ENCODE peak calls at places on chromosomes 1 and 21, in nine cellular contexts. U is effector memory CD4-positive, alpha-beta T cell; G is PC-9; M is body of pancreas; X is pancreas; E is HAP-1; L is adrenal gland; R is colonic mucosa; Y is ovary. N is an unnamed sample. For H3K4me1, the result is how much of the 10 kb centered on the place peaks cover.

GRCh38 chr1:170239445-170239844 is 93.7 kb downstream of the NTMT2 start:
- DNase-seq in X (no peak), U (no peak), G (no peak), Y (no peak), R (no peak), E (no peak), L (no peak), M (no peak), N (no peak)

GRCh38 chr1:14961661-14962267 is 191.8 kb upstream of the TMEM51 start:
- DNase-seq in Y (no peak), G (no peak), E (no peak), M (no peak), X (peak), U (no peak), R (no peak), L (no peak), N (no peak)

GRCh38 chr1:100347009-100347966 is 5.0 kb upstream of the CDC14A start:
- DNase-seq in X (no peak), R (no peak), Y (no peak), L (no peak), U (no peak), M (no peak), E (no peak), G (peak), N (no peak)

GRCh38 chr1:209542585-209542984 is 40.9 kb upstream of the CAMK1G start:
- DNase-seq in X (no peak), M (no peak), G (peak), R (no peak), Y (no peak), E (no peak), U (no peak), L (no peak), N (no peak)

GRCh38 chr1:86972262-86972661 is 57.8 kb downstream of the HS2ST1 start:
- DNase-seq in M (no peak), E (no peak), L (no peak), U (no peak), R (no peak), X (no peak), Y (peak), G (no peak), N (no peak)

GRCh38 chr1:156615946-156616345 is 3.3 kb upstream of the HAPLN2 start:
- DNase-seq in E (no peak), Y (no peak), G (no peak), R (no peak), L (no peak), X (no peak), U (no peak), M (no peak), N (no peak)

GRCh38 chr1:70091811-70092210 is 113.6 kb downstream of the LRRC40 start:
- DNase-seq in E (peak), L (no peak), X (no peak), M (no peak), G (no peak), R (no peak), U (no peak), Y (no peak), N (no peak)

GRCh38 chr1:201426395-201427310 is 5.1 kb upstream of the TNNI1 start:
- DNase-seq in M (no peak), Y (no peak), U (no peak), X (no peak), R (no peak), E (no peak), G (no peak), L (no peak), N (no peak)

GRCh38 chr1:115976062-115976899 is at the start of gene SLC22A15:
- DNase-seq in E (peak), X (peak), M (peak), L (peak), R (peak), U (no peak), G (peak), Y (peak), N (peak)

GRCh38 chr21:45791562-45792418 is 148.3 kb downstream of the PCBP3 start:
- DNase-seq in E (no peak), R (no peak), Y (no peak), U (no peak), X (no peak), L (no peak), G (no peak), M (no peak), N (no peak)

GRCh38 chr1:172991674-172992400 is 58.9 kb downstream of the TNFSF18 start:
- DNase-seq in E (no peak), U (no peak), X (no peak), Y (no peak), G (no peak), R (no peak), M (no peak), L (no peak), N (no peak)

GRCh38 chr1:224569276-224569675 is 46.8 kb upstream of the CNIH3 start:
- DNase-seq in E (no peak), X (no peak), L (no peak), R (no peak), U (no peak), G (no peak), M (no peak), Y (no peak), N (no peak)

GRCh38 chr1:12810691-12811408 is 19.7 kb downstream of the PRAMEF1 start:
- DNase-seq in M (no peak), U (no peak), R (no peak), X (no peak), L (no peak), E (no peak), Y (no peak), G (no peak), N (no peak)

GRCh38 chr1:154819628-154820590 is 50.2 kb downstream of the KCNN3 start:
- DNase-seq in L (no peak), G (no peak), Y (no peak), E (peak), M (no peak), R (no peak), U (no peak), X (peak), N (peak)

GRCh38 chr1:65209005-65209885 is 61.2 kb downstream of the AK4 start:
- DNase-seq in G (peak), Y (peak), R (peak), E (peak), U (no peak), L (no peak), M (peak), X (no peak), N (peak)

GRCh38 chr1:24930703-24931480 is 816 bp upstream of the RUNX3 start:
- DNase-seq in Y (no peak), R (no peak), G (no peak), L (no peak), U (no peak), E (no peak), X (no peak), M (no peak), N (no peak)
- H3K4me1 ChIP-seq in Y (under half), R (under half), G (under half), L (under half), U (under half), E (under half), X (under half), M (under half), N (under half)

GRCh38 chr1:208176654-208177053 is 67.5 kb downstream of the PLXNA2 start:
- DNase-seq in Y (no peak), L (no peak), R (no peak), M (no peak), X (no peak), E (no peak), G (no peak), U (no peak), N (no peak)

GRCh38 chr1:208177656-208178055 is 66.5 kb downstream of the PLXNA2 start:
- DNase-seq in L (no peak), Y (no peak), E (no peak), R (peak), X (no peak), M (no peak), U (no peak), G (peak), N (no peak)

GRCh38 chr1:208179850-208180416 is 64.3 kb downstream of the PLXNA2 start:
- DNase-seq in E (no peak), G (no peak), U (no peak), Y (no peak), X (no peak), R (no peak), L (no peak), M (no peak), N (no peak)

GRCh38 chr1:208179303-208179702 is 64.9 kb downstream of the PLXNA2 start:
- DNase-seq in R (peak), U (no peak), L (no peak), Y (peak), E (no peak), G (peak), M (peak), X (no peak), N (no peak)

GRCh38 chr1:208178091-208178529 is 66.1 kb downstream of the PLXNA2 start:
- DNase-seq in E (no peak), G (peak), Y (no peak), L (no peak), M (peak), U (no peak), X (peak), R (peak), N (no peak)
- H3K4me1 ChIP-seq in E (under half), G (half or more), Y (under half), L (under half), M (half or more), U (under half), X (under half), R (under half), N (under half)

DNA sequence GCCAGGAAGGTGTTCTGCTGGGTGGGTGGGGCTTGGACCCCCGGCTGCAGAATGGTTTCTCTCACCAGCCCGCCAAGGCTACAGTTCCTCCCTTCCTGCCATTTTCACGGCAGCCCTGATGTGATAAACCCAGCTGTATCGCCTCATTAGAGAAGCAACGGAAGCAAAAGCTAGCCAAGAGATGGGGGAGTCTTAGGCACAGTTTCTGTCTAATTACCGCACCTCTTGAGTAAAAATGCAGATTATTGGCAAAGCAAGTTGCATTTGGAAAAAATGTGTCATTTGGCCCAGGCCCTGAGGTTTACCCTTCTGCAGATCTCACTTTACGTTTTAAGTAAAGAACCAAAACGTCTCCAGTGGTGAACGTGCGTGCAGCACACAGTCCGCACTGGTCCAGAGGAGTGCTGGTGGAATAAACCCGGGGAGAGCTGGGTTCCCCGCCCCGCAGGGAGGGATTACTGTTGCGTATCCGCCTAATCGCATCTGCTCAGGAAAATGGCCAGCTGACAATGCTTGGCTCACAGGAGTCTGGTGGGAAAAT is 109.9 kb downstream of the GALNT2 start:
- DNase-seq in R (peak), M (peak), L (peak), G (no peak), E (no peak), Y (peak), U (no peak), X (peak), N (peak)
- H3K4me1 ChIP-seq in R (under half), M (under half), L (under half), G (under half), E (under half), Y (under half), U (under half), X (under half), N (under half)

GRCh38 chr1:160403244-160403643 is 2.9 kb downstream of the VANGL2 start:
- DNase-seq in U (no peak), M (no peak), E (no peak), L (peak), R (peak), Y (no peak), G (no peak), X (no peak), N (no peak)

GRCh38 chr1:160406131-160406968 is 6.0 kb downstream of the VANGL2 start:
- DNase-seq in M (no peak), L (peak), E (no peak), R (peak), U (no peak), G (no peak), Y (no peak), X (no peak), N (no peak)

GRCh38 chr1:160405331-160405877 is 5.0 kb downstream of the VANGL2 start:
- DNase-seq in L (no peak), G (no peak), E (no peak), M (no peak), R (peak), Y (no peak), U (no peak), X (no peak), N (no peak)

GRCh38 chr1:160401972-160402795 is 1.8 kb downstream of the VANGL2 start:
- DNase-seq in L (peak), X (no peak), E (no peak), R (peak), U (no peak), G (no peak), Y (no peak), M (no peak), N (no peak)

DNA sequence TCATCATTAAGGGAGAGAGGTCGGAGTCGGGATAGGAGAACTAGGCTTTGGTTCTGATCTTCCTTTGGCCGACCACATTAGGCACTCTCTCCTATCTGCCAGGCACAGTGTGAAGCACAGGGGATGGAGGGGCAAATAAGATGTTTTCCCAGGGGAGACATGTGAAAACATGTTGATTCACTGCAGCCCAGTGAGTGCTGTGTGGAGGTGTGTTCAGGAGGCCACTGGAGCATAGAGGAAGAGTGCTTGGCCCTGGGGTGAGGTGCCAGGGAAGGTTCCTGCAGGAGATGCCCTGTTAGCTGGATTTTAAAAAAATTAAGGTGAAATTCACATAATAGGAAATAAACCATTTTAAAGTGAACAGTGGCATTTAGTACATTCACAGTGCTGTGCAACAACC is 3.7 kb downstream of the VANGL2 start:
- DNase-seq in U (no peak), X (no peak), E (no peak), G (no peak), Y (no peak), R (peak), L (peak), M (no peak), N (no peak)
- H3K4me1 ChIP-seq in U (under half), X (under half), E (under half), G (under half), Y (under half), R (under half), L (under half), M (under half), N (under half)

N was measured in cardiac muscle cell.